ENCODE peak calls at places on chromosome 15, in eight cellular contexts. H is GM12865; O is GM04504; X is AG20443; F is COR-L47; J is Calu3; R is globus pallidus; Z is stimulated activated CD8-positive, alpha-beta memory T cell treated with anti-CD3 and anti-CD28 coated beads, Interleukin-12 subunit alpha, Interleukin-12 subunit beta, amount 100 ng/mL, for 1 hour. K is an unnamed sample.

GRCh38 chr15:77027697-77028450 is 32.9 kb downstream of the PSTPIP1 start:
- DNase-seq in X (peak; percentile 62), Z (no peak), O (no peak), R (no peak), J (no peak), H (no peak), F (no peak), K (no peak)

GRCh38 chr15:62453979-62454378 is 288.9 kb upstream of the C2CD4B start:
- DNase-seq in X (peak; percentile 59), H (no peak), Z (no peak), F (no peak), J (no peak), R (no peak), O (no peak), K (peak; percentile 49)

GRCh38 chr15:48001393-48002059 is 119.3 kb upstream of the SLC24A5 start:
- DNase-seq in O (no peak), X (no peak), H (peak; percentile 72), Z (no peak), J (no peak), F (no peak), R (peak; percentile 11), K (no peak)

GRCh38 chr15:39084683-39085530 is 496.0 kb upstream of the THBS1 start:
- DNase-seq in J (no peak), Z (no peak), O (peak; percentile 83), F (no peak), R (no peak), X (peak; percentile 65), H (peak; percentile 20), K (no peak)

GRCh38 chr15:60744826-60745225 is 265.9 kb upstream of the ICE2 start:
- DNase-seq in O (no peak), F (no peak), R (peak; percentile 63), Z (no peak), J (no peak), H (no peak), X (peak; percentile 43), K (no peak)

GRCh38 chr15:85837011-85837433 is 42.3 kb upstream of the KLHL25 start:
- DNase-seq in R (no peak), Z (no peak), J (peak; percentile 46), O (no peak), X (no peak), F (peak; percentile 7), H (no peak), K (no peak)

GRCh38 chr15:73326157-73326556 is 42.6 kb downstream of the HCN4 start:
- DNase-seq in X (no peak), R (no peak), O (no peak), H (no peak), Z (no peak), J (no peak), F (no peak), K (no peak)

GRCh38 chr15:76003364-76003763 is 8.9 kb downstream of the NRG4 start:
- DNase-seq in O (no peak), Z (no peak), X (no peak), H (no peak), F (no peak), J (no peak), R (no peak), K (no peak)

GRCh38 chr15:83582386-83582785 is 71.5 kb upstream of the ADAMTSL3 start:
- DNase-seq in F (no peak), H (no peak), R (no peak), J (no peak), O (no peak), Z (no peak), X (no peak), K (peak; percentile 93)

GRCh38 chr15:66703540-66703941 is 1.5 kb downstream of the SMAD6 start:
- DNase-seq in X (peak; percentile 34), R (no peak), O (no peak), F (no peak), Z (no peak), H (peak; percentile 37), J (no peak), K (no peak)

GRCh38 chr15:98063311-98063710 is 102.8 kb downstream of the ARRDC4 start:
- DNase-seq in H (no peak), Z (no peak), O (no peak), F (no peak), J (no peak), R (no peak), X (peak; percentile 61), K (no peak)

GRCh38 chr15:68564173-68564572 is 14.6 kb upstream of the CORO2B start:
- DNase-seq in O (no peak), H (no peak), Z (no peak), X (no peak), R (no peak), J (no peak), F (no peak), K (no peak)

GRCh38 chr15:64459382-64459781 is 996 bp upstream of the ZNF609 start:
- DNase-seq in F (no peak), O (no peak), R (no peak), X (no peak), J (no peak), H (no peak), Z (no peak), K (no peak)

GRCh38 chr15:80609512-80609946 is 85.6 kb upstream of the ABHD17C start:
- DNase-seq in F (peak; percentile 61), H (no peak), O (no peak), J (no peak), X (no peak), R (no peak), Z (no peak), K (no peak)

GRCh38 chr15:62643571-62643970 is 399.0 kb upstream of the TPM1 start:
- DNase-seq in F (no peak), X (no peak), J (no peak), Z (no peak), H (no peak), R (no peak), O (no peak), K (no peak)

GRCh38 chr15:34853001-34853758 is 57.8 kb upstream of the ACTC1 start:
- DNase-seq in X (no peak), Z (no peak), J (no peak), R (no peak), H (no peak), F (peak; percentile 27), O (no peak), K (no peak)

GRCh38 chr15:45429974-45430792 is 51.8 kb upstream of the GATM start:
- DNase-seq in X (peak; percentile 91), O (no peak), Z (peak; percentile 85), F (no peak), R (peak; percentile 36), H (peak; percentile 79), J (peak; percentile 88), K (peak; percentile 31)

GRCh38 chr15:101521084-101521483 is 31.6 kb upstream of the PCSK6 start:
- DNase-seq in R (no peak), X (no peak), F (no peak), Z (no peak), J (no peak), O (no peak), H (no peak), K (no peak)

GRCh38 chr15:63803106-63803886 is 30.5 kb downstream of the HERC1 start:
- DNase-seq in R (no peak), H (no peak), Z (no peak), F (no peak), J (no peak), X (no peak), O (no peak), K (peak; percentile 15)

GRCh38 chr15:101579766-101580165 is 72.4 kb downstream of the TM2D3 start:
- DNase-seq in Z (no peak), F (no peak), H (peak; percentile 35), J (peak; percentile 47), X (no peak), R (no peak), O (no peak), K (peak; percentile 52)

GRCh38 chr15:56295433-56295832 is 51.8 kb upstream of the RFX7 start:
- DNase-seq in O (no peak), F (no peak), Z (no peak), J (no peak), X (no peak), R (no peak), H (no peak), K (no peak)

GRCh38 chr15:96351801-96352593 is 21.5 kb downstream of the NR2F2 start:
- DNase-seq in H (no peak), O (no peak), X (no peak), J (peak; percentile 72), F (no peak), Z (no peak), R (no peak), K (no peak)

GRCh38 chr15:100099976-100100375 is 241.8 kb downstream of the ADAMTS17 start:
- DNase-seq in X (no peak), R (no peak), H (no peak), J (no peak), Z (no peak), F (no peak), O (no peak), K (no peak)

GRCh38 chr15:80743189-80743833 is 35.9 kb upstream of the CEMIP start:
- DNase-seq in X (no peak), J (peak; percentile 43), H (no peak), R (no peak), F (no peak), O (no peak), Z (no peak), K (no peak)

GRCh38 chr15:23484870-23485269 is 37.8 kb upstream of the GOLGA6L2 start:
- DNase-seq in X (no peak), J (no peak), H (no peak), O (no peak), Z (no peak), R (no peak), F (no peak), K (no peak)

GRCh38 chr15:62976301-62976842 is 66.2 kb upstream of the TPM1 start:
- DNase-seq in R (no peak), Z (no peak), J (peak; percentile 29), H (no peak), F (no peak), X (peak; percentile 55), O (peak; percentile 32), K (peak; percentile 92)

GRCh38 chr15:73964736-73965093 is 27.4 kb downstream of the STOML1 start:
- DNase-seq in O (no peak), F (peak; percentile 58), R (peak; percentile 41), H (peak; percentile 88), Z (peak; percentile 77), X (peak; percentile 84), J (peak; percentile 91), K (peak; percentile 77)

K was measured in NCI-H226.